ENCODE peak calls at places on chromosomes 7 and 10, in four cellular contexts. Y, X, I and W are unnamed samples. For H3K4me1, the result is how much of the 10 kb centered on the place peaks cover.

GRCh38 chr10:106557053-106557452 is 607.5 kb downstream of the SORCS1 start:
- DNase-seq in Y (no peak), X (peak), I (no peak), W (no peak)

GRCh38 chr7:13017325-13017853 is 330.0 kb downstream of the ARL4A start:
- DNase-seq in Y (no peak), X (peak), I (no peak), W (no peak)

GRCh38 chr10:101829561-101830315 is 11.5 kb upstream of the OGA start:
- DNase-seq in Y (peak), X (peak), I (peak), W (peak)

GRCh38 chr7:14738086-14738485 is 164.5 kb downstream of the DGKB start:
- DNase-seq in Y (no peak), X (no peak), I (no peak), W (no peak)

GRCh38 chr10:51010977-51011376 is 63.3 kb upstream of the PRKG1 start:
- DNase-seq in Y (no peak), X (peak), I (no peak), W (peak)

GRCh38 chr7:30027065-30027456 is 559 bp upstream of the FKBP14 start:
- DNase-seq in Y (peak), X (peak), I (no peak), W (peak)

GRCh38 chr7:51456471-51457060 is 140.0 kb upstream of the COBL start:
- DNase-seq in Y (no peak), X (no peak), I (no peak), W (no peak)

GRCh38 chr7:66016131-66016461 is 34.1 kb upstream of the GUSB start:
- DNase-seq in Y (no peak), X (peak), I (no peak), W (no peak)

GRCh38 chr7:52749880-52750279 is 285.6 kb upstream of the POM121L12 start:
- DNase-seq in Y (no peak), X (no peak), I (no peak), W (no peak)

GRCh38 chr10:50439806-50440205 is 183.9 kb downstream of the SGMS1 start:
- DNase-seq in Y (no peak), X (peak), I (no peak), W (no peak)

GRCh38 chr7:149790146-149790548 is 16.8 kb upstream of the ZNF467 start:
- DNase-seq in Y (no peak), X (peak), I (peak), W (no peak)

GRCh38 chr7:47882635-47883034 is 65.6 kb downstream of the PKD1L1 start:
- DNase-seq in Y (no peak), X (no peak), I (no peak), W (no peak)

GRCh38 chr10:45183174-45183573 is 132.2 kb downstream of the OR13A1 start:
- DNase-seq in Y (no peak), X (no peak), I (no peak), W (no peak)

GRCh38 chr7:144410441-144410840 is 6.9 kb upstream of the NOBOX start:
- DNase-seq in Y (no peak), X (no peak), I (no peak), W (no peak)

GRCh38 chr7:41537024-41537423 is 165.9 kb downstream of the INHBA start:
- DNase-seq in Y (no peak), X (no peak), I (no peak), W (no peak)

GRCh38 chr7:128876978-128877755 is 14.5 kb downstream of the ATP6V1F start:
- DNase-seq in Y (no peak), X (no peak), I (peak), W (no peak)

GRCh38 chr7:88826222-88826621 is 30.7 kb upstream of the TEX47 start:
- DNase-seq in Y (no peak), X (no peak), I (no peak), W (no peak)

GRCh38 chr10:69800109-69800508 is 1.6 kb upstream of the COL13A1 start:
- DNase-seq in Y (no peak), X (peak), I (no peak), W (no peak)

GRCh38 chr7:33973235-33974015 is 68.1 kb downstream of the BMPER start:
- DNase-seq in Y (no peak), X (no peak), I (no peak), W (no peak)

GRCh38 chr7:139566075-139566474 is 42.6 kb downstream of the CLEC2L start:
- DNase-seq in Y (no peak), X (no peak), I (no peak), W (no peak)

GRCh38 chr7:29343379-29343778 is 148.8 kb downstream of the CHN2 start:
- DNase-seq in Y (no peak), X (no peak), I (no peak), W (no peak)

GRCh38 chr10:6069101-6069931 is 7.1 kb upstream of the IL2RA start:
- DNase-seq in Y (no peak), X (no peak), I (no peak), W (peak)

GRCh38 chr10:131901181-131901829 is 497 bp downstream of the PPP2R2D start:
- DNase-seq in Y (peak), X (peak), I (peak), W (peak)

GRCh38 chr10:122543676-122544075 is 16.9 kb upstream of the DMBT1 start:
- DNase-seq in Y (no peak), X (no peak), I (no peak), W (no peak)
- H3K4me1 ChIP-seq in Y (under half), X (under half), I (under half), W (under half)

GRCh38 chr10:113071446-113071845 is 121.4 kb downstream of the TCF7L2 start:
- DNase-seq in Y (no peak), X (no peak), I (no peak), W (no peak)
- H3K4me1 ChIP-seq in Y (under half), X (under half), I (under half), W (under half)

DNA sequence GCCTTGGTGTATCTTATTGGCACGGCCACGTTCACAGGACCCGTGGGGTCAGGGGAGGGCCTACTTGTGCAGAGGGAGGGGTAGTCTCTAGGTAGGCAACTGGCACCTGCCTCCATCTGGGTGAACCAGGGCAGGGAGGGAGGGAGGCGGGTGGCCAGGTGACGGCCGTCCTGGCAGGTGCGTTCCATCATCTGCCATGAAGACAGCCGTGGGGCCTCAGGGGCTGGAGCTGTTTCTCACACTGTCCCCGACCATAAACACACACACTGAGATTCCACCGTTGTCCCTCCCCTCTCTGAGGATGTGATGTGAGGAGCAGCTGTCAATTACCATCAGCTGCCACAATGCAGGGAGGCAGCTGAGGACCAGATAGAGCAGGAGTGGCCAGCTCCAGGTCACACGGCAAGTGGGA is 32.8 kb downstream of the ZMIZ1 start:
- DNase-seq in Y (no peak), X (no peak), I (no peak), W (no peak)
- H3K4me1 ChIP-seq in Y (under half), X (half or more), I (half or more), W (under half)

GRCh38 chr7:91266067-91266930 is 2.1 kb downstream of the FZD1 start:
- DNase-seq in Y (no peak), X (peak), I (peak), W (no peak)
- H3K4me1 ChIP-seq in Y (under half), X (under half), I (under half), W (under half)

GRCh38 chr10:70973275-70973674 is 84.9 kb upstream of the PCBD1 start:
- DNase-seq in Y (no peak), X (no peak), I (no peak), W (no peak)
- H3K4me1 ChIP-seq in Y (under half), X (under half), I (under half), W (under half)

GRCh38 chr7:28048694-28049093 is 131.9 kb downstream of the JAZF1 start:
- DNase-seq in Y (no peak), X (no peak), I (no peak), W (no peak)
- H3K4me1 ChIP-seq in Y (under half), X (under half), I (under half), W (under half)

DNA sequence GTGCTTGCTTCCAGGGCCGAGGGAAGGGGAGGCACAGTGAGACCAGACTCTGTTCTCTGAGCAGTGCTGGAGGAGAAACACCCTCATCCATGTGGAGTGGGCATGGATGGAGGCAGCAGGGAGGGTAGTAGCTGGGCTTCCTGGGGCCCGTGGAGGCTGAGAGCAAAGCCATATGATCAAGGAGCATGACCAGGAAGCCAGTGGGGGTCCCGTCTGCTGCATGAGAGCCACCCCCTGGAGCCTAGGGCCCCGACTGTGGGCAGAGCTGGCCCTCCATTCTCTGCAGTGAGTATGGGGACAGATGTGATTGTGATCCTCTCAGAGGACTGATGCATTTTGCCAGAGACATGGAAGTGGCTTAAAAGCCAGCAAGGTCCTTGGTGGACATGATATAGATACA is 61.6 kb downstream of the CCNY start:
- DNase-seq in Y (no peak), X (no peak), I (no peak), W (no peak)
- H3K4me1 ChIP-seq in Y (under half), X (under half), I (half or more), W (under half)

DNA sequence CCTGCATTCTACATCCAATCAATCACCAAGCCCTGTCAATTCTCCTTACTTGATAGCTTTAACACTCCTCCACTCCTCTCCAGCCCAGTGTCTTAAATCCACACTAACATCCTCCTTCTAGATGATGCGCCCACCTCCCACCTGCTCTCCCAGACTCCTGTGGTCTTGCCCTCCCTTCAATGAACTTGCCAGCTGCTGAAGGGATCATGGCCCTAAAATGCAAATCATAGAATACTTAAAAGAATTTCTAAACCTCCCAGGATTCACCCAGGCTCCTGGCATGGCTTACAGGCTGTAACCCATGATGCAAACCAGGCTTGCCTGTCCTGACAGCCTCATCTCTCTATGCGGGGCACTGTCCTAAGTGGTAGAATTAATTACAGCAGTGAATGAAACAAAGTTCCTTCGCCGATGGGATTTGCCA is 43.6 kb downstream of the SYPL1 start:
- DNase-seq in Y (no peak), X (peak), I (no peak), W (no peak)
- H3K4me1 ChIP-seq in Y (under half), X (under half), I (half or more), W (under half)

GRCh38 chr10:32949221-32949678 is 8.8 kb downstream of the ITGB1 start:
- DNase-seq in Y (no peak), X (no peak), I (no peak), W (no peak)
- H3K4me1 ChIP-seq in Y (half or more), X (half or more), I (half or more), W (half or more)